ENCODE peak calls at places on chromosomes 1 and 21, in ten cellular contexts. One of them, this sample, is unnamed.

GRCh38 chr21:32829504-32829903 is 57.9 kb upstream of the PAXBP1 start:
- DNase-seq in T47D: no peak
- DNase-seq in fibroblast of lung: no peak
- DNase-seq in CD4-positive, alpha-beta memory T cell: no peak
- DNase-seq in ELR: no peak
- DNase-seq in bronchial epithelial cell: no peak
- DNase-seq in SW 1271: no peak
- DNase-seq in activated CD4-positive, alpha-beta T cell treated with anti-CD3 and anti-CD28 coated beads for 48 hours: no peak
- DNase-seq in A172: no peak
- DNase-seq in posterior cingulate gyrus: no peak
- DNase-seq in this sample: no peak

GRCh38 chr21:44846485-44847260 is 26.8 kb downstream of the PTTG1IP start:
- DNase-seq in T47D: peak; percentile 74
- DNase-seq in fibroblast of lung: no peak
- DNase-seq in CD4-positive, alpha-beta memory T cell: peak; percentile 62
- DNase-seq in ELR: peak; percentile 65
- DNase-seq in bronchial epithelial cell: peak; percentile 48
- DNase-seq in SW 1271: no peak
- DNase-seq in activated CD4-positive, alpha-beta T cell treated with anti-CD3 and anti-CD28 coated beads for 48 hours: peak; percentile 71
- DNase-seq in A172: no peak
- DNase-seq in posterior cingulate gyrus: no peak
- DNase-seq in this sample: no peak

GRCh38 chr1:161440312-161440894 is 64.9 kb upstream of the FCGR2A start:
- DNase-seq in T47D: no peak
- DNase-seq in fibroblast of lung: peak; percentile 51
- DNase-seq in CD4-positive, alpha-beta memory T cell: peak; percentile 47
- DNase-seq in ELR: peak; percentile 86
- DNase-seq in bronchial epithelial cell: peak; percentile 19
- DNase-seq in SW 1271: no peak
- DNase-seq in activated CD4-positive, alpha-beta T cell treated with anti-CD3 and anti-CD28 coated beads for 48 hours: peak; percentile 79
- DNase-seq in A172: peak; percentile 83
- DNase-seq in posterior cingulate gyrus: no peak
- DNase-seq in this sample: no peak

GRCh38 chr1:190599677-190600076 is 122.0 kb upstream of the BRINP3 start:
- DNase-seq in T47D: no peak
- DNase-seq in fibroblast of lung: no peak
- DNase-seq in CD4-positive, alpha-beta memory T cell: no peak
- DNase-seq in ELR: no peak
- DNase-seq in bronchial epithelial cell: no peak
- DNase-seq in SW 1271: no peak
- DNase-seq in activated CD4-positive, alpha-beta T cell treated with anti-CD3 and anti-CD28 coated beads for 48 hours: no peak
- DNase-seq in A172: no peak
- DNase-seq in posterior cingulate gyrus: no peak
- DNase-seq in this sample: no peak

GRCh38 chr1:3684031-3684430 is 31.7 kb downstream of the TP73 start:
- DNase-seq in T47D: no peak
- DNase-seq in fibroblast of lung: no peak
- DNase-seq in CD4-positive, alpha-beta memory T cell: peak; percentile 22
- DNase-seq in ELR: peak; percentile 25
- DNase-seq in bronchial epithelial cell: no peak
- DNase-seq in SW 1271: no peak
- DNase-seq in activated CD4-positive, alpha-beta T cell treated with anti-CD3 and anti-CD28 coated beads for 48 hours: no peak
- DNase-seq in A172: no peak
- DNase-seq in posterior cingulate gyrus: no peak
- DNase-seq in this sample: no peak

GRCh38 chr21:42280356-42281195 is 34.6 kb downstream of the TFF3 start:
- DNase-seq in T47D: no peak
- DNase-seq in fibroblast of lung: no peak
- DNase-seq in CD4-positive, alpha-beta memory T cell: no peak
- DNase-seq in ELR: no peak
- DNase-seq in bronchial epithelial cell: no peak
- DNase-seq in SW 1271: no peak
- DNase-seq in activated CD4-positive, alpha-beta T cell treated with anti-CD3 and anti-CD28 coated beads for 48 hours: no peak
- DNase-seq in A172: no peak
- DNase-seq in posterior cingulate gyrus: no peak
- DNase-seq in this sample: no peak

GRCh38 chr21:44592446-44593365 is at the start of gene KRTAP10-6:
- DNase-seq in T47D: no peak
- DNase-seq in fibroblast of lung: no peak
- DNase-seq in CD4-positive, alpha-beta memory T cell: no peak
- DNase-seq in ELR: no peak
- DNase-seq in bronchial epithelial cell: no peak
- DNase-seq in SW 1271: no peak
- DNase-seq in activated CD4-positive, alpha-beta T cell treated with anti-CD3 and anti-CD28 coated beads for 48 hours: no peak
- DNase-seq in A172: no peak
- DNase-seq in posterior cingulate gyrus: peak; percentile 24
- DNase-seq in this sample: no peak

GRCh38 chr1:19169642-19170041 is 40.4 kb downstream of the UBR4 start:
- DNase-seq in T47D: no peak
- DNase-seq in fibroblast of lung: peak; percentile 42
- DNase-seq in CD4-positive, alpha-beta memory T cell: no peak
- DNase-seq in ELR: peak; percentile 53
- DNase-seq in bronchial epithelial cell: peak; percentile 5
- DNase-seq in SW 1271: no peak
- DNase-seq in activated CD4-positive, alpha-beta T cell treated with anti-CD3 and anti-CD28 coated beads for 48 hours: no peak
- DNase-seq in A172: peak; percentile 6
- DNase-seq in posterior cingulate gyrus: no peak
- DNase-seq in this sample: no peak

GRCh38 chr1:10001016-10001665 is 4.1 kb downstream of the RBP7 start:
- DNase-seq in T47D: no peak
- DNase-seq in fibroblast of lung: no peak
- DNase-seq in CD4-positive, alpha-beta memory T cell: no peak
- DNase-seq in ELR: no peak
- DNase-seq in bronchial epithelial cell: no peak
- DNase-seq in SW 1271: no peak
- DNase-seq in activated CD4-positive, alpha-beta T cell treated with anti-CD3 and anti-CD28 coated beads for 48 hours: no peak
- DNase-seq in A172: no peak
- DNase-seq in posterior cingulate gyrus: no peak
- DNase-seq in this sample: no peak

GRCh38 chr1:118982816-118983557 is 5.2 kb downstream of the TBX15 start:
- DNase-seq in T47D: no peak
- DNase-seq in fibroblast of lung: no peak
- DNase-seq in CD4-positive, alpha-beta memory T cell: no peak
- DNase-seq in ELR: no peak
- DNase-seq in bronchial epithelial cell: no peak
- DNase-seq in SW 1271: no peak
- DNase-seq in activated CD4-positive, alpha-beta T cell treated with anti-CD3 and anti-CD28 coated beads for 48 hours: no peak
- DNase-seq in A172: no peak
- DNase-seq in posterior cingulate gyrus: no peak
- DNase-seq in this sample: no peak

GRCh38 chr1:91557039-91557690 is 56.5 kb downstream of the CDC7 start:
- DNase-seq in T47D: no peak
- DNase-seq in fibroblast of lung: peak; percentile 22
- DNase-seq in CD4-positive, alpha-beta memory T cell: no peak
- DNase-seq in ELR: no peak
- DNase-seq in bronchial epithelial cell: no peak
- DNase-seq in SW 1271: no peak
- DNase-seq in activated CD4-positive, alpha-beta T cell treated with anti-CD3 and anti-CD28 coated beads for 48 hours: no peak
- DNase-seq in A172: no peak
- DNase-seq in posterior cingulate gyrus: no peak
- DNase-seq in this sample: no peak

GRCh38 chr1:15016526-15016925 is 137.0 kb upstream of the TMEM51 start:
- DNase-seq in T47D: no peak
- DNase-seq in fibroblast of lung: no peak
- DNase-seq in CD4-positive, alpha-beta memory T cell: no peak
- DNase-seq in ELR: no peak
- DNase-seq in bronchial epithelial cell: no peak
- DNase-seq in SW 1271: no peak
- DNase-seq in activated CD4-positive, alpha-beta T cell treated with anti-CD3 and anti-CD28 coated beads for 48 hours: no peak
- DNase-seq in A172: no peak
- DNase-seq in posterior cingulate gyrus: no peak
- DNase-seq in this sample: no peak

GRCh38 chr1:9294910-9295636 is 2.4 kb downstream of the SPSB1 start:
- DNase-seq in T47D: no peak
- DNase-seq in fibroblast of lung: peak; percentile 83
- DNase-seq in CD4-positive, alpha-beta memory T cell: no peak
- DNase-seq in ELR: peak; percentile 34
- DNase-seq in bronchial epithelial cell: no peak
- DNase-seq in SW 1271: no peak
- DNase-seq in activated CD4-positive, alpha-beta T cell treated with anti-CD3 and anti-CD28 coated beads for 48 hours: peak; percentile 55
- DNase-seq in A172: no peak
- DNase-seq in posterior cingulate gyrus: no peak
- DNase-seq in this sample: no peak

GRCh38 chr1:220448217-220448616 is 79.7 kb upstream of the MARK1 start:
- DNase-seq in T47D: no peak
- DNase-seq in fibroblast of lung: no peak
- DNase-seq in CD4-positive, alpha-beta memory T cell: no peak
- DNase-seq in ELR: no peak
- DNase-seq in bronchial epithelial cell: no peak
- DNase-seq in SW 1271: no peak
- DNase-seq in activated CD4-positive, alpha-beta T cell treated with anti-CD3 and anti-CD28 coated beads for 48 hours: no peak
- DNase-seq in A172: no peak
- DNase-seq in posterior cingulate gyrus: no peak
- DNase-seq in this sample: no peak

GRCh38 chr1:3007298-3008147 is 13.7 kb upstream of the ACTRT2 start:
- DNase-seq in T47D: no peak
- DNase-seq in fibroblast of lung: no peak
- DNase-seq in CD4-positive, alpha-beta memory T cell: no peak
- DNase-seq in ELR: no peak
- DNase-seq in bronchial epithelial cell: no peak
- DNase-seq in SW 1271: no peak
- DNase-seq in activated CD4-positive, alpha-beta T cell treated with anti-CD3 and anti-CD28 coated beads for 48 hours: no peak
- DNase-seq in A172: no peak
- DNase-seq in posterior cingulate gyrus: peak; percentile 13
- DNase-seq in this sample: no peak

GRCh38 chr1:226893936-226894335 is 23.5 kb downstream of the PSEN2 start:
- DNase-seq in T47D: no peak
- DNase-seq in fibroblast of lung: no peak
- DNase-seq in CD4-positive, alpha-beta memory T cell: no peak
- DNase-seq in ELR: no peak
- DNase-seq in bronchial epithelial cell: no peak
- DNase-seq in SW 1271: no peak
- DNase-seq in activated CD4-positive, alpha-beta T cell treated with anti-CD3 and anti-CD28 coated beads for 48 hours: no peak
- DNase-seq in A172: no peak
- DNase-seq in posterior cingulate gyrus: no peak
- DNase-seq in this sample: no peak

GRCh38 chr1:63795455-63795854 is 21.6 kb downstream of the ROR1 start:
- DNase-seq in T47D: no peak
- DNase-seq in fibroblast of lung: no peak
- DNase-seq in CD4-positive, alpha-beta memory T cell: no peak
- DNase-seq in ELR: no peak
- DNase-seq in bronchial epithelial cell: no peak
- DNase-seq in SW 1271: no peak
- DNase-seq in activated CD4-positive, alpha-beta T cell treated with anti-CD3 and anti-CD28 coated beads for 48 hours: no peak
- DNase-seq in A172: no peak
- DNase-seq in posterior cingulate gyrus: no peak
- DNase-seq in this sample: no peak

GRCh38 chr1:163897401-163898169 is 575.8 kb downstream of the NUF2 start:
- DNase-seq in T47D: no peak
- DNase-seq in fibroblast of lung: peak; percentile 56
- DNase-seq in CD4-positive, alpha-beta memory T cell: no peak
- DNase-seq in ELR: no peak
- DNase-seq in bronchial epithelial cell: no peak
- DNase-seq in SW 1271: no peak
- DNase-seq in activated CD4-positive, alpha-beta T cell treated with anti-CD3 and anti-CD28 coated beads for 48 hours: no peak
- DNase-seq in A172: no peak
- DNase-seq in posterior cingulate gyrus: no peak
- DNase-seq in this sample: no peak

GRCh38 chr1:43883321-43883720 is 50.3 kb upstream of the ARTN start:
- DNase-seq in T47D: no peak
- DNase-seq in fibroblast of lung: no peak
- DNase-seq in CD4-positive, alpha-beta memory T cell: no peak
- DNase-seq in ELR: no peak
- DNase-seq in bronchial epithelial cell: peak; percentile 64
- DNase-seq in SW 1271: no peak
- DNase-seq in activated CD4-positive, alpha-beta T cell treated with anti-CD3 and anti-CD28 coated beads for 48 hours: no peak
- DNase-seq in A172: no peak
- DNase-seq in posterior cingulate gyrus: no peak
- DNase-seq in this sample: no peak

GRCh38 chr1:229251185-229251584 is 19.7 kb upstream of the RAB4A start:
- DNase-seq in T47D: no peak
- DNase-seq in fibroblast of lung: no peak
- DNase-seq in CD4-positive, alpha-beta memory T cell: no peak
- DNase-seq in ELR: no peak
- DNase-seq in bronchial epithelial cell: no peak
- DNase-seq in SW 1271: no peak
- DNase-seq in activated CD4-positive, alpha-beta T cell treated with anti-CD3 and anti-CD28 coated beads for 48 hours: no peak
- DNase-seq in A172: no peak
- DNase-seq in posterior cingulate gyrus: no peak
- DNase-seq in this sample: no peak

GRCh38 chr1:234750922-234751595 is 141.1 kb upstream of the IRF2BP2 start:
- DNase-seq in T47D: no peak
- DNase-seq in fibroblast of lung: no peak
- DNase-seq in CD4-positive, alpha-beta memory T cell: no peak
- DNase-seq in ELR: no peak
- DNase-seq in bronchial epithelial cell: no peak
- DNase-seq in SW 1271: no peak
- DNase-seq in activated CD4-positive, alpha-beta T cell treated with anti-CD3 and anti-CD28 coated beads for 48 hours: no peak
- DNase-seq in A172: no peak
- DNase-seq in posterior cingulate gyrus: no peak
- DNase-seq in this sample: no peak

GRCh38 chr1:201646623-201647022 is 107.7 kb downstream of the NAV1 start:
- DNase-seq in T47D: no peak
- DNase-seq in fibroblast of lung: no peak
- DNase-seq in CD4-positive, alpha-beta memory T cell: no peak
- DNase-seq in ELR: no peak
- DNase-seq in bronchial epithelial cell: no peak
- DNase-seq in SW 1271: no peak
- DNase-seq in activated CD4-positive, alpha-beta T cell treated with anti-CD3 and anti-CD28 coated beads for 48 hours: no peak
- DNase-seq in A172: no peak
- DNase-seq in posterior cingulate gyrus: no peak
- DNase-seq in this sample: no peak

GRCh38 chr1:14876747-14877146 is 276.8 kb upstream of the TMEM51 start:
- DNase-seq in T47D: no peak
- DNase-seq in fibroblast of lung: no peak
- DNase-seq in CD4-positive, alpha-beta memory T cell: no peak
- DNase-seq in ELR: no peak
- DNase-seq in bronchial epithelial cell: peak; percentile 80
- DNase-seq in SW 1271: no peak
- DNase-seq in activated CD4-positive, alpha-beta T cell treated with anti-CD3 and anti-CD28 coated beads for 48 hours: no peak
- DNase-seq in A172: no peak
- DNase-seq in posterior cingulate gyrus: no peak
- DNase-seq in this sample: no peak

GRCh38 chr1:151984313-151984956 is 9.2 kb downstream of the S100A10 start:
- DNase-seq in T47D: no peak
- DNase-seq in fibroblast of lung: no peak
- DNase-seq in CD4-positive, alpha-beta memory T cell: peak; percentile 39
- DNase-seq in ELR: no peak
- DNase-seq in bronchial epithelial cell: no peak
- DNase-seq in SW 1271: no peak
- DNase-seq in activated CD4-positive, alpha-beta T cell treated with anti-CD3 and anti-CD28 coated beads for 48 hours: peak; percentile 49
- DNase-seq in A172: no peak
- DNase-seq in posterior cingulate gyrus: no peak
- DNase-seq in this sample: no peak

GRCh38 chr1:53572061-53572801 is 113.0 kb downstream of the DMRTB1 start:
- DNase-seq in T47D: peak; percentile 63
- DNase-seq in fibroblast of lung: no peak
- DNase-seq in CD4-positive, alpha-beta memory T cell: no peak
- DNase-seq in ELR: peak; percentile 81
- DNase-seq in bronchial epithelial cell: peak; percentile 78
- DNase-seq in SW 1271: no peak
- DNase-seq in activated CD4-positive, alpha-beta T cell treated with anti-CD3 and anti-CD28 coated beads for 48 hours: no peak
- DNase-seq in A172: peak; percentile 87
- DNase-seq in posterior cingulate gyrus: no peak
- DNase-seq in this sample: peak; percentile 36

GRCh38 chr1:54376085-54377039 is 29.8 kb downstream of the SSBP3 start:
- DNase-seq in T47D: no peak
- DNase-seq in fibroblast of lung: no peak
- DNase-seq in CD4-positive, alpha-beta memory T cell: no peak
- DNase-seq in ELR: no peak
- DNase-seq in bronchial epithelial cell: no peak
- DNase-seq in SW 1271: no peak
- DNase-seq in activated CD4-positive, alpha-beta T cell treated with anti-CD3 and anti-CD28 coated beads for 48 hours: peak; percentile 39
- DNase-seq in A172: no peak
- DNase-seq in posterior cingulate gyrus: no peak
- DNase-seq in this sample: no peak

GRCh38 chr1:150484861-150485260 is 2.4 kb upstream of the TARS2 start:
- DNase-seq in T47D: peak; percentile 29
- DNase-seq in fibroblast of lung: no peak
- DNase-seq in CD4-positive, alpha-beta memory T cell: no peak
- DNase-seq in ELR: peak; percentile 64
- DNase-seq in bronchial epithelial cell: peak; percentile 58
- DNase-seq in SW 1271: no peak
- DNase-seq in activated CD4-positive, alpha-beta T cell treated with anti-CD3 and anti-CD28 coated beads for 48 hours: no peak
- DNase-seq in A172: peak; percentile 52
- DNase-seq in posterior cingulate gyrus: no peak
- DNase-seq in this sample: no peak

GRCh38 chr21:26966360-26966977 is 419 bp downstream of the ADAMTS5 start:
- DNase-seq in T47D: no peak
- DNase-seq in fibroblast of lung: no peak
- DNase-seq in CD4-positive, alpha-beta memory T cell: no peak
- DNase-seq in ELR: peak; percentile 22
- DNase-seq in bronchial epithelial cell: no peak
- DNase-seq in SW 1271: no peak
- DNase-seq in activated CD4-positive, alpha-beta T cell treated with anti-CD3 and anti-CD28 coated beads for 48 hours: no peak
- DNase-seq in A172: no peak
- DNase-seq in posterior cingulate gyrus: no peak
- DNase-seq in this sample: no peak

This sample was measured in Panc1.